ENCODE peak calls at places on chromosomes 7 and 10, in seven cellular contexts. K is dermis blood vessel endothelial cell; G is transverse colon; W is GM03348; N is PC-3; E is CD8-positive, alpha-beta memory T cell; O is stimulated activated CD4-positive, alpha-beta T cell treated with anti-CD3 and anti-CD28 coated beads, Interleukin-4, amount 100 ng/mL, for 48 hours. T is an unnamed sample.
A peak's percentile ranks its signal among the peaks of the same experiment; 100 is the strongest.

GRCh38 chr7:151925446-151926335 is 30.6 kb upstream of the GALNTL5 start:
- DNase-seq in K (peak; percentile 5), G (peak; percentile 86), W (no peak), N (peak; percentile 46), E (no peak), O (no peak), T (no peak)

GRCh38 chr7:127792528-127793342 is 140.7 kb downstream of the SND1 start:
- DNase-seq in K (peak; percentile 21), G (peak; percentile 20), W (no peak), N (peak; percentile 48), E (peak; percentile 12), O (peak; percentile 18), T (no peak)

GRCh38 chr7:122975341-122975740 is 20.2 kb downstream of the TAS2R16 start:
- DNase-seq in K (no peak), G (no peak), W (no peak), N (peak; percentile 56), E (no peak), O (no peak), T (no peak)

GRCh38 chr7:69814421-69814962 is 216.2 kb downstream of the AUTS2 start:
- DNase-seq in K (no peak), G (no peak), W (peak; percentile 89), N (no peak), E (no peak), O (no peak), T (no peak)

GRCh38 chr7:116577320-116577871 is 52.6 kb downstream of the CAV1 start:
- DNase-seq in K (peak; percentile 41), G (no peak), W (no peak), N (no peak), E (no peak), O (no peak), T (no peak)

GRCh38 chr10:70662362-70663220 is 9.7 kb upstream of the ADAMTS14 start:
- DNase-seq in K (no peak), G (no peak), W (no peak), N (no peak), E (no peak), O (no peak), T (no peak)

GRCh38 chr10:36675458-36675880 is 449.9 kb upstream of the ANKRD30A start:
- DNase-seq in K (no peak), G (no peak), W (peak; percentile 64), N (peak; percentile 100), E (no peak), O (no peak), T (no peak)

GRCh38 chr7:50832744-50833143 is 50.0 kb upstream of the GRB10 start:
- DNase-seq in K (no peak), G (no peak), W (no peak), N (peak; percentile 97), E (no peak), O (no peak), T (no peak)

GRCh38 chr10:121647401-121647800 is 49.2 kb upstream of the FGFR2 start:
- DNase-seq in K (no peak), G (no peak), W (no peak), N (no peak), E (no peak), O (no peak), T (no peak)

GRCh38 chr7:44791278-44792219 is 4.9 kb upstream of the PPIA start:
- DNase-seq in K (no peak), G (no peak), W (peak; percentile 84), N (no peak), E (no peak), O (no peak), T (no peak)

GRCh38 chr10:14556285-14556956 is 218.3 kb downstream of the FAM107B start:
- DNase-seq in K (peak; percentile 77), G (peak; percentile 56), W (no peak), N (no peak), E (no peak), O (no peak), T (peak; percentile 35)

GRCh38 chr10:44674536-44674935 is 236.6 kb upstream of the TMEM72 start:
- DNase-seq in K (no peak), G (no peak), W (peak; percentile 13), N (no peak), E (no peak), O (no peak), T (no peak)

GRCh38 chr7:155001756-155002410 is 1.0 kb downstream of the PAXIP1 start:
- DNase-seq in K (peak; percentile 25), G (no peak), W (peak; percentile 14), N (peak; percentile 10), E (no peak), O (no peak), T (peak; percentile 9)

GRCh38 chr10:86267286-86268195 is 99.1 kb downstream of the GRID1 start:
- DNase-seq in K (no peak), G (no peak), W (no peak), N (no peak), E (no peak), O (no peak), T (no peak)

GRCh38 chr10:48729941-48730457 is 45.3 kb downstream of the WDFY4 start:
- DNase-seq in K (no peak), G (no peak), W (no peak), N (no peak), E (no peak), O (no peak), T (no peak)

GRCh38 chr10:78236416-78237015 is 202.9 kb downstream of the RPS24 start:
- DNase-seq in K (no peak), G (no peak), W (no peak), N (no peak), E (no peak), O (no peak), T (no peak)

GRCh38 chr7:154892459-154892858 is 110.5 kb downstream of the PAXIP1 start:
- DNase-seq in K (no peak), G (no peak), W (no peak), N (no peak), E (no peak), O (no peak), T (no peak)

GRCh38 chr7:106205621-106206222 is 79.1 kb downstream of the NAMPT start:
- DNase-seq in K (no peak), G (no peak), W (peak; percentile 45), N (no peak), E (no peak), O (no peak), T (no peak)

GRCh38 chr7:99106869-99107268 is 37.0 kb downstream of the SMURF1 start:
- DNase-seq in K (peak; percentile 49), G (no peak), W (no peak), N (peak; percentile 41), E (no peak), O (no peak), T (no peak)

GRCh38 chr7:92717601-92717981 is 118.8 kb downstream of the CDK6 start:
- DNase-seq in K (no peak), G (no peak), W (no peak), N (peak; percentile 51), E (no peak), O (no peak), T (no peak)

GRCh38 chr7:99004781-99005500 is 126.6 kb downstream of the TRRAP start:
- DNase-seq in K (peak; percentile 15), G (no peak), W (no peak), N (no peak), E (no peak), O (no peak), T (no peak)

GRCh38 chr10:97780991-97781540 is 9.3 kb upstream of the SFRP5 start:
- DNase-seq in K (no peak), G (no peak), W (no peak), N (no peak), E (no peak), O (no peak), T (no peak)

GRCh38 chr7:2510909-2511768 is 8.4 kb upstream of the LFNG start:
- DNase-seq in K (peak; percentile 45), G (peak; percentile 61), W (no peak), N (peak; percentile 46), E (no peak), O (no peak), T (peak; percentile 71)

GRCh38 chr10:84427903-84428650 is 99.7 kb downstream of the CCSER2 start:
- DNase-seq in K (peak; percentile 41), G (no peak), W (no peak), N (peak; percentile 47), E (no peak), O (no peak), T (no peak)

GRCh38 chr7:583410-584121 is 63.9 kb upstream of the PDGFA start:
- DNase-seq in K (no peak), G (no peak), W (no peak), N (no peak), E (no peak), O (peak; percentile 33), T (no peak)

GRCh38 chr10:104434601-104435000 is 81.0 kb downstream of the CFAP58 start:
- DNase-seq in K (no peak), G (no peak), W (no peak), N (no peak), E (no peak), O (no peak), T (no peak)

GRCh38 chr7:131896189-131896855 is 339.9 kb upstream of the PODXL start:
- DNase-seq in K (no peak), G (no peak), W (no peak), N (no peak), E (no peak), O (no peak), T (no peak)

GRCh38 chr10:92575961-92576360 is 2.1 kb upstream of the IDE start:
- DNase-seq in K (no peak), G (no peak), W (peak; percentile 48), N (peak; percentile 49), E (no peak), O (no peak), T (no peak)

GRCh38 chr10:117464176-117464575 is 78.4 kb upstream of the EMX2 start:
- DNase-seq in K (no peak), G (no peak), W (no peak), N (no peak), E (no peak), O (no peak), T (no peak)

GRCh38 chr10:132129431-132129830 is 57.3 kb upstream of the DPYSL4 start:
- DNase-seq in K (no peak), G (no peak), W (no peak), N (no peak), E (no peak), O (no peak), T (no peak)

GRCh38 chr7:92717982-92718716 is 118.2 kb downstream of the CDK6 start:
- DNase-seq in K (peak; percentile 98), G (peak; percentile 55), W (peak; percentile 39), N (peak; percentile 70), E (peak; percentile 2), O (peak; percentile 41), T (peak; percentile 52)

GRCh38 chr7:20507157-20507556 is 108.3 kb upstream of the ABCB5 start:
- DNase-seq in K (peak; percentile 18), G (no peak), W (no peak), N (peak; percentile 71), E (no peak), O (no peak), T (no peak)

GRCh38 chr7:41093141-41093540 is 609.7 kb downstream of the INHBA start:
- DNase-seq in K (no peak), G (no peak), W (no peak), N (no peak), E (no peak), O (no peak), T (no peak)

GRCh38 chr10:33333260-33334169 is 952 bp downstream of the NRP1 start:
- DNase-seq in K (peak; percentile 52), G (peak; percentile 13), W (no peak), N (peak; percentile 65), E (no peak), O (no peak), T (peak; percentile 42)

GRCh38 chr10:76285012-76285411 is 853.6 kb downstream of the LRMDA start:
- DNase-seq in K (no peak), G (no peak), W (peak; percentile 51), N (peak; percentile 89), E (no peak), O (no peak), T (no peak)

GRCh38 chr10:113369185-113369785 is 183.6 kb upstream of the HABP2 start:
- DNase-seq in K (no peak), G (no peak), W (no peak), N (no peak), E (no peak), O (no peak), T (no peak)

GRCh38 chr7:1858435-1859265 is 188.6 kb downstream of the ELFN1 start:
- DNase-seq in K (no peak), G (no peak), W (no peak), N (no peak), E (no peak), O (no peak), T (no peak)